ENCODE peak calls at places on chromosomes 11 and 22, in four cellular contexts. I, K, B and Q are unnamed samples.

GRCh38 chr11:68977781-68978625 is 2.8 kb downstream of the MRGPRD start:
- DNase-seq in I (no peak), K (no peak), B (no peak), Q (no peak)

GRCh38 chr11:84345027-84345426 is 1058.9 kb upstream of the CCDC90B start:
- DNase-seq in K (no peak), I (no peak), B (no peak), Q (no peak)

GRCh38 chr11:4118107-4118506 is 23.5 kb downstream of the RRM1 start:
- DNase-seq in B (no peak), I (no peak), K (no peak), Q (no peak)

GRCh38 chr22:44128961-44129613 is 51.6 kb upstream of the PARVG start:
- DNase-seq in K (no peak), I (no peak), B (no peak), Q (no peak)

GRCh38 chr11:35274909-35275807 is 136.2 kb downstream of the CD44 start:
- DNase-seq in B (no peak), I (peak), K (no peak), Q (no peak)

GRCh38 chr11:8652140-8652539 is 30.3 kb downstream of the TRIM66 start:
- DNase-seq in K (no peak), B (no peak), I (no peak), Q (peak)

GRCh38 chr11:84536456-84536855 is 1090.7 kb downstream of the DLG2 start:
- DNase-seq in I (no peak), B (no peak), K (no peak), Q (no peak)

GRCh38 chr22:48786679-48786996 is 1041.0 kb downstream of the BRD1 start:
- DNase-seq in B (no peak), K (no peak), I (no peak), Q (no peak)

GRCh38 chr22:50578776-50579310 is 616 bp upstream of the CPT1B start:
- DNase-seq in I (no peak), K (no peak), B (no peak), Q (no peak)

GRCh38 chr22:29078869-29079207 is 6.0 kb downstream of the KREMEN1 start:
- DNase-seq in K (no peak), B (no peak), I (no peak), Q (no peak)

GRCh38 chr22:29078036-29078868 is 5.4 kb downstream of the KREMEN1 start:
- DNase-seq in I (no peak), K (no peak), B (no peak), Q (no peak)

GRCh38 chr22:29080061-29080975 is 7.5 kb downstream of the KREMEN1 start:
- DNase-seq in I (no peak), K (no peak), B (no peak), Q (no peak)

GRCh38 chr22:29081499-29082236 is 8.8 kb downstream of the KREMEN1 start:
- DNase-seq in I (no peak), K (no peak), B (no peak), Q (no peak)

GRCh38 chr22:29079218-29079901 is 6.5 kb downstream of the KREMEN1 start:
- DNase-seq in I (no peak), K (no peak), B (no peak), Q (no peak)
- H3K27ac ChIP-seq in I (no peak), K (no peak), B (peak), Q (no peak)

GRCh38 chr11:80441821-80442220 is 1001.0 kb upstream of the TENM4 start:
- DNase-seq in K (no peak), B (no peak), I (no peak), Q (no peak)

GRCh38 chr11:80443177-80443576 is 1002.3 kb upstream of the TENM4 start:
- DNase-seq in B (no peak), I (no peak), K (no peak), Q (no peak)
- TF ChIP-seq SIN3A in B (no peak), I (no peak), K (no peak), Q (no peak)

DNA sequence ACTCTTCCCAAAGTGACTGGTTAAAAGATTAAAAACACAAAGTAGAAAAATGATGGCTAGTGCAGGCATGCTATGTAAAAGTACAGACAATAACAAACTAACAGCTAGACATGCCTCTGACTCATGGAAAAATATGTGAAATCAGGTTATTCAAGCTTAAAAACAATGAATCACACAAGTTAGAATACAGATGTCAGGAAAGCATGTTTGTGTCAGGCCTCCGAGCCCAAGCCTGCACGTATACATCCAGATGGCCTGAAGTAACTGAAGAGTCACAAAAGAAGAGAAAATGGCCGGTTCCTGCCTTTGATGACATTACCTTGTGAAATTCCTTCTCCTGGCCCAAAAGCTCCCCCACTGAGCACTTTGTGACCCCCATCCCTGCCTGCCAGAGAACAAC is 110.1 kb downstream of the NOX4 start:
- DNase-seq in K (no peak), I (no peak), B (no peak), Q (no peak)
- TF ChIP-seq TCF7L2 in K (no peak), I (no peak), B (no peak), Q (no peak)

GRCh38 chr22:46620588-46621242 is 529 bp downstream of the GRAMD4 start:
- DNase-seq in B (no peak), K (no peak), I (no peak), Q (no peak)
- H3K27ac ChIP-seq in B (no peak), K (no peak), I (no peak), Q (no peak)

DNA sequence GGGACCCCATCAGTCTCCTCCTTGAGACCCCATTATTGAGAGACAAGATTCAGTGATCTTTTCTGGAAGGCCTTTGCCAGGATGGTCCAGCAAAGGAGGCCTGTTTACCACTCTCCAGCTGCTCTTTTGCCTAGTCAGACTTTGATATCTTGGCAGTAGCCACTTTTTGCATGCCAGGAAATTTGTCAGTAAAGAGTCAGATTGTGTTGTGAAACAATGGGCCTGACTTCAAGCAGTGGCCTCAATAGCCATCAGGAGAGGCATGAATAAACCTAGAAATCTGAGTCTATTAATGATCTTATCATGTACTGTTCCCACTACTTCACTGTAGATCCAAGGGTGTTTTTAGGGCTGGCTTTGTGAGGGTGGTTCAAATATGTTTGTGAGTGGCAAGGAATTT is 479.4 kb downstream of the JRKL start:
- DNase-seq in I (no peak), K (no peak), B (no peak), Q (no peak)
- TF ChIP-seq SIN3A in I (no peak), K (no peak), B (no peak), Q (no peak)

GRCh38 chr11:65219930-65220213 is 38.1 kb downstream of the CAPN1 start:
- DNase-seq in B (no peak), K (no peak), I (no peak), Q (no peak)
- TF ChIP-seq TCF7L2 in B (no peak), K (no peak), I (no peak), Q (no peak)

GRCh38 chr22:43094551-43094950 is 5.4 kb upstream of the TTLL1 start:
- DNase-seq in K (no peak), B (no peak), I (no peak), Q (no peak)
- H3K27ac ChIP-seq in K (peak), B (no peak), I (no peak), Q (no peak)

DNA sequence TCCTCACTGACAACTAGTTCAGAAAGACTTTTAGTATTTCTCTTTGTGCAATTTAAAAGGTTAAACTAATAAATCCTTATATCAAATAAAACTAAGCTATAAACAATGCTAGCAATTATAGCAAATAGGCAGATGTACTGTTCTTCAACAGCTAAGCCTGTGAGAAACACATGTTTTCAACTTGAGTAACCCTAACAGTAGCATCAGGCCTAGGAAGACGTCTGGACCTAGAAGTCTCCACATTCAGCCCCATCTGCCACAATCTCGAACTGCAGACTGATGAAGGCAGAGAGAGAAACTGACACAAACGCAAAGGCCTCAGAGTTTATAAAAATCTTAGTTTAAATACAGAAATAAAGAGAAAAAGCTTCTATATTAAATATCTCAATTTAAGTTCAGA is 2.5 kb downstream of the ST13 start:
- DNase-seq in I (no peak), K (no peak), B (no peak), Q (no peak)
- TF ChIP-seq SIN3A in I (no peak), K (no peak), B (no peak), Q (no peak)